ENCODE peak calls at places on chromosomes 13 and 19, in five cellular contexts. Q is upper lobe of left lung, L is tibial artery, P is cardiac muscle cell, D is transverse colon. U is an unnamed sample.

GRCh38 chr13:80979035-80979641 is 638.2 kb upstream of the SPRY2 start:
- DNase-seq in L (peak; percentile 23), Q (peak; percentile 37), P (peak; percentile 87), D (peak; percentile 26), U (no peak)

GRCh38 chr19:47581605-47582319 is 8.8 kb upstream of the ZNF541 start:
- DNase-seq in P (no peak), L (no peak), Q (peak; percentile 87), D (no peak), U (no peak)

GRCh38 chr19:47176627-47177090 is 46.0 kb downstream of the SAE1 start:
- DNase-seq in Q (no peak), L (peak; percentile 37), D (no peak), P (peak; percentile 90), U (no peak)

GRCh38 chr13:50357586-50358118 is 342.4 kb downstream of the KCNRG start:
- DNase-seq in Q (peak; percentile 60), P (peak; percentile 76), L (no peak), D (no peak), U (no peak)

GRCh38 chr13:40059540-40060232 is 404.2 kb downstream of the COG6 start:
- DNase-seq in P (peak; percentile 34), L (no peak), Q (no peak), D (no peak), U (no peak)

GRCh38 chr13:99765869-99766268 is 205.7 kb downstream of the ZIC5 start:
- DNase-seq in L (no peak), Q (no peak), D (no peak), P (no peak), U (no peak)

GRCh38 chr13:48431431-48431830 is 18.5 kb upstream of the LPAR6 start:
- DNase-seq in P (peak; percentile 37), Q (no peak), L (no peak), D (no peak), U (no peak)

GRCh38 chr13:101384929-101385328 is 31.4 kb downstream of the NALCN start:
- DNase-seq in D (no peak), Q (no peak), P (no peak), L (no peak), U (no peak)

GRCh38 chr13:114027046-114027760 is 53.3 kb upstream of the C13orf46 start:
- DNase-seq in Q (no peak), P (peak; percentile 42), D (no peak), L (no peak), U (peak; percentile 70)

GRCh38 chr19:16957151-16957662 is 68.4 kb downstream of the F2RL3 start:
- DNase-seq in P (peak; percentile 91), D (no peak), L (peak; percentile 45), Q (peak; percentile 52), U (no peak)

GRCh38 chr13:46951516-46951915 is 54.7 kb upstream of the HTR2A start:
- DNase-seq in Q (no peak), D (no peak), L (no peak), P (no peak), U (no peak)

GRCh38 chr19:4567584-4568071 is 8.1 kb upstream of the SEMA6B start:
- DNase-seq in L (no peak), P (peak; percentile 72), D (peak; percentile 71), Q (peak; percentile 41), U (peak; percentile 78)

GRCh38 chr13:20395061-20395916 is 130.4 kb downstream of the CRYL1 start:
- DNase-seq in L (no peak), P (no peak), D (no peak), Q (no peak), U (no peak)

GRCh38 chr13:53170910-53171309 is 142.3 kb downstream of the OLFM4 start:
- DNase-seq in L (peak; percentile 25), P (no peak), D (no peak), Q (no peak), U (no peak)

GRCh38 chr13:40026174-40026585 is 370.7 kb downstream of the COG6 start:
- DNase-seq in D (no peak), P (peak; percentile 16), Q (no peak), L (no peak), U (no peak)

GRCh38 chr13:110885966-110886365 is 28.9 kb downstream of the ANKRD10 start:
- DNase-seq in L (no peak), Q (no peak), P (no peak), D (no peak), U (no peak)

GRCh38 chr13:110885516-110885915 is 29.4 kb downstream of the ANKRD10 start:
- DNase-seq in L (no peak), D (no peak), P (no peak), Q (no peak), U (no peak)

GRCh38 chr13:110887955-110888333 is 26.9 kb downstream of the ANKRD10 start:
- DNase-seq in D (no peak), Q (no peak), L (no peak), P (no peak), U (no peak)

GRCh38 chr13:110887242-110887954 is 27.5 kb downstream of the ANKRD10 start:
- DNase-seq in P (no peak), L (no peak), D (no peak), Q (no peak), U (no peak)

GRCh38 chr13:110886475-110887241 is 28.2 kb downstream of the ANKRD10 start:
- DNase-seq in Q (no peak), D (no peak), P (no peak), L (no peak), U (no peak)
- H3K4me3 ChIP-seq in Q (no peak overlapping the region), D (no peak overlapping the region), P (no peak overlapping the region), L (no peak overlapping the region), U (no peak overlapping the region)

GRCh38 chr19:2551172-2551863 is 75.4 kb downstream of the GADD45B start:
- DNase-seq in P (no peak), D (no peak), Q (no peak), L (no peak), U (no peak)
- H3K4me1 ChIP-seq in P (peaks cover 11% of the 10 kb centered on the region), D (peaks cover 11% of the 10 kb centered on the region), Q (peaks cover 29% of the 10 kb centered on the region), L (no peaks in the 10 kb centered on the region), U (peaks cover 4% of the 10 kb centered on the region)

GRCh38 chr19:6464070-6464873 is at the start of gene CRB3:
- DNase-seq in L (no peak), P (no peak), Q (peak; percentile 94), D (peak; percentile 97), U (no peak)
- H3K4me3 ChIP-seq in L (no peak within 1 kb of the TSS), P (peak within 1 kb of the TSS; percentile 19), Q (peak within 1 kb of the TSS; percentile 34), D (peak within 1 kb of the TSS; percentile 56), U (no peak within 1 kb of the TSS)

GRCh38 chr19:28829762-28830161 is 383.2 kb downstream of the UQCRFS1 start:
- DNase-seq in Q (no peak), P (no peak), D (no peak), L (no peak), U (no peak)

GRCh38 chr19:28827382-28827781 is 385.6 kb downstream of the UQCRFS1 start:
- DNase-seq in Q (no peak), P (no peak), L (no peak), D (no peak), U (no peak)

GRCh38 chr19:28836366-28836765 is 376.6 kb downstream of the UQCRFS1 start:
- DNase-seq in Q (no peak), D (no peak), L (no peak), P (no peak), U (no peak)

GRCh38 chr19:28828276-28828870 is 384.6 kb downstream of the UQCRFS1 start:
- DNase-seq in Q (no peak), P (no peak), L (no peak), D (no peak), U (no peak)

GRCh38 chr19:28831464-28831863 is 381.5 kb downstream of the UQCRFS1 start:
- DNase-seq in Q (no peak), D (no peak), P (no peak), L (no peak), U (no peak)
- H3K4me1 ChIP-seq in Q (no peaks in the 10 kb centered on the region), D (no peaks in the 10 kb centered on the region), P (no peaks in the 10 kb centered on the region), L (no peaks in the 10 kb centered on the region), U (no peaks in the 10 kb centered on the region)

DNA sequence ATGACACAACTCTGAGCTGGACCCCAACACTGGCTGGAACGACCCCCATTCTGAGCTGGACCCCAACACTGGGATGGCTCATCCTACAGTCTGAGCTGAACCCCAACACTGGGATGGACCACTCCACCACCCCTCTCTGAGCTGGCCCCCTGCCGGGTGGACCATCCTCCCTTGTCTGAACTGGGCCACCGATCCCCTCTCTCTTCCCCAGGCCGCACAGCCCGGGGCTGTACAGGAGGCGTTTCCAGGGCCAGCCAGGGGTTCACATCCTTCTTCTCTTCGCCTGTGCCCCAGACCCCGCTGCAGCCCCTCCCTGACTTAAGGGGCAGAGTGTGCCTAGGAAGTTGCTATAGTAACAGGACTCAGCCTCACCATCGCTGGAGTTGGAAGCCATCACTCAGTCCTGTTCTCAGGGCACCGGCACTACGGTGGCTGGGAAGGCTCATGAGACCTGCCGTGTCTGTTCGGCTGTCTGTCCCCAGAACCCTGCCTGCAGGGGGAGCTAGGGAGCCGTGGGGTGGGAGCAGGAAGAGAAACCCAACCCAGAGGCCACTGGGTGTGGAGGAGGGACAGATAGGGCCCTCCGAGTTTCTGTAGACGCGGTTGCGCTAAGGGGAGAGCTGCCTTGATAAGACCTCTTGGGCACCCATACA is 3.7 kb downstream of the PRKACA start:
- DNase-seq in D (peak; percentile 61), P (no peak), Q (no peak), L (no peak), U (peak; percentile 72)
- H3K4me3 ChIP-seq in D (no peak overlapping the region), P (no peak overlapping the region), Q (no peak overlapping the region), L (no peak overlapping the region), U (no peak overlapping the region)

GRCh38 chr19:38734426-38735256 is 9.6 kb downstream of the CAPN12 start:
- DNase-seq in P (no peak), L (no peak), Q (peak; percentile 45), D (peak; percentile 56), U (no peak)
- H3K4me1 ChIP-seq in P (no peaks in the 10 kb centered on the region), L (no peaks in the 10 kb centered on the region), Q (peaks cover 38% of the 10 kb centered on the region), D (peaks cover 34% of the 10 kb centered on the region), U (no peaks in the 10 kb centered on the region)

U was measured in heart left ventricle.